ENCODE peak calls at places on chromosome 15, in eight cellular contexts. R is psoas muscle, Y is lung, B is pancreas, C is Peyer's patch, F is uterus, S is tibial artery, W is cardiac muscle cell. T is an unnamed sample.

GRCh38 chr15:79724804-79725203 is 172.0 kb downstream of the MTHFS start:
- DNase-seq in S (no peak), R (no peak), B (no peak), C (no peak), Y (no peak), F (no peak), W (no peak), T (no peak)

GRCh38 chr15:56716334-56716733 is 17.0 kb downstream of the ZNF280D start:
- DNase-seq in R (no peak), W (no peak), Y (no peak), B (no peak), C (no peak), S (no peak), F (no peak), T (no peak)

GRCh38 chr15:93088981-93089854 is at the start of gene RGMA:
- DNase-seq in B (peak; percentile 46), C (no peak), R (peak; percentile 86), F (peak; percentile 38), Y (no peak), S (no peak), W (peak; percentile 58), T (peak; percentile 69)

GRCh38 chr15:40105517-40106202 is 3.0 kb downstream of the BMF start:
- DNase-seq in C (no peak), S (no peak), F (peak; percentile 25), R (no peak), Y (no peak), W (no peak), B (no peak), T (no peak)

GRCh38 chr15:75872400-75872990 is 29.2 kb downstream of the UBE2Q2 start:
- DNase-seq in F (no peak), S (no peak), W (no peak), C (no peak), B (no peak), R (no peak), Y (no peak), T (no peak)

GRCh38 chr15:93033434-93034045 is 55.5 kb downstream of the RGMA start:
- DNase-seq in R (no peak), W (no peak), C (peak; percentile 24), F (peak; percentile 13), Y (no peak), S (peak; percentile 17), B (no peak), T (peak; percentile 11)

GRCh38 chr15:44087578-44088190 is 107.4 kb downstream of the FRMD5 start:
- DNase-seq in C (no peak), R (no peak), F (no peak), B (no peak), Y (no peak), S (no peak), W (no peak), T (no peak)

GRCh38 chr15:72797834-72798233 is 14.3 kb upstream of the ADPGK start:
- DNase-seq in C (no peak), S (no peak), F (no peak), B (no peak), Y (no peak), R (no peak), W (no peak), T (no peak)

GRCh38 chr15:97319316-97319715 is 641.2 kb upstream of the ARRDC4 start:
- DNase-seq in W (no peak), B (no peak), C (no peak), Y (no peak), S (no peak), R (no peak), F (no peak), T (no peak)

GRCh38 chr15:57703387-57703786 is 3.1 kb upstream of the POLR2M start:
- DNase-seq in B (no peak), C (no peak), Y (no peak), F (no peak), S (no peak), W (no peak), R (no peak), T (no peak)

GRCh38 chr15:59722451-59722850 is 33.3 kb upstream of the BNIP2 start:
- DNase-seq in C (no peak), R (no peak), B (no peak), S (no peak), W (no peak), F (no peak), Y (peak; percentile 1), T (no peak)

GRCh38 chr15:48627260-48627969 is 18.1 kb downstream of the FBN1 start:
- DNase-seq in S (no peak), W (no peak), C (no peak), B (no peak), R (no peak), F (no peak), Y (no peak), T (no peak)

GRCh38 chr15:73389971-73390544 is 21.3 kb upstream of the HCN4 start:
- DNase-seq in S (no peak), Y (no peak), C (no peak), F (no peak), R (no peak), B (no peak), W (no peak), T (no peak)

GRCh38 chr15:60875681-60876080 is 353.4 kb downstream of the RORA start:
- DNase-seq in Y (no peak), B (no peak), R (no peak), C (no peak), F (no peak), W (no peak), S (no peak), T (no peak)

GRCh38 chr15:95162069-95162468 is 930.7 kb downstream of the MCTP2 start:
- DNase-seq in R (no peak), C (no peak), F (no peak), B (no peak), S (peak; percentile 21), W (no peak), Y (no peak), T (no peak)

GRCh38 chr15:95160316-95160715 is 929.0 kb downstream of the MCTP2 start:
- DNase-seq in R (no peak), F (no peak), W (no peak), Y (no peak), S (no peak), B (no peak), C (no peak), T (no peak)

GRCh38 chr15:95162967-95163531 is 931.7 kb downstream of the MCTP2 start:
- DNase-seq in W (no peak), R (no peak), Y (no peak), C (no peak), F (peak; percentile 48), B (no peak), S (peak; percentile 56), T (no peak)

DNA sequence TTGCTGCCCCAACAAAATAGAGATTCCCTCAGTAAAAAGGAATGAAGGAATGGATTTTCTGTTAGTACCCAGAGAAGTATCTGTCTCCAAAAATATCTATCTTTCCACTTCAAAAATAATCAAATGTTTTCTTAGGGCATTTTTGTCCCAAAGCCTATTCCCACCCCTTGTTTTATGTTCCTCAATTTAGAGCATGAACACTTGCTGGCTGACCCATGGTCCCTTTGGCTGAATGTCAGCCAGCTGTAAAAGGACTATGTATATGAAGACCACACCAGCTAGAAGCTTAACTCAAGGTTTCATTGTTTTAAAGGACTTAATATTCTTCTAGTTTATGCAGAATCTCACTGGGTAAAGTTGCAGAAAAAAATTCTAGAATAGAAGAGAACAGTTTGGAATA is 931.2 kb downstream of the MCTP2 start:
- DNase-seq in S (peak; percentile 23), W (no peak), Y (no peak), C (no peak), R (no peak), B (no peak), F (no peak), T (no peak)
- H3K27ac ChIP-seq in S (peak overlapping the region; percentile 66), W (no peak overlapping the region), Y (no peak overlapping the region), C (no peak overlapping the region), R (no peak overlapping the region), B (no peak overlapping the region), F (peak overlapping the region; percentile 63), T (no peak overlapping the region)

DNA sequence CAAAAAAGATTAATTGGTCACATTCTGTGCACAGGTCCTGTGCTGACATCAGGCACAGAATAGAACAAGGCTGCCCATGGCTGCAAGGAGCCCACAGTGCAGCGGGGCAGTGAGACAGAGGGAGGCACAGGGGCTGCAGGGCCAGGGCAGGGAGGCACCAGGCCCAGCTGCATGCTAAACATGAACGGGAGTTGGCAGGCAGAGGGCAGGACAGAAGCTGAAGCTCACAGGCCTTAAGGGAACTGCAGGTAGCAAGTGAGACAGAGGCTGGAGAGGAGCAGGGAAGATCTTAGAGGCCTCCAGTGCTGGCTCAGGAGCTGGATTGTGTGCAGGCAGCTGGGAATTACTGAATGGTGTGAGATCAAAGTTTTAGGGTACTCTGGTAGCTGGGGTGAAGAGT is 26.2 kb downstream of the IDH3A start:
- DNase-seq in F (no peak), B (no peak), W (no peak), R (no peak), S (no peak), Y (no peak), C (no peak), T (no peak)
- H3K36me3 ChIP-seq in F (no peaks in the 10 kb centered on the region), B (no peaks in the 10 kb centered on the region), W (peaks cover 15% of the 10 kb centered on the region), R (peaks cover 32% of the 10 kb centered on the region), S (peaks cover 33% of the 10 kb centered on the region), Y (peaks cover 14% of the 10 kb centered on the region), C (peaks cover 26% of the 10 kb centered on the region), T (no peaks in the 10 kb centered on the region)

DNA sequence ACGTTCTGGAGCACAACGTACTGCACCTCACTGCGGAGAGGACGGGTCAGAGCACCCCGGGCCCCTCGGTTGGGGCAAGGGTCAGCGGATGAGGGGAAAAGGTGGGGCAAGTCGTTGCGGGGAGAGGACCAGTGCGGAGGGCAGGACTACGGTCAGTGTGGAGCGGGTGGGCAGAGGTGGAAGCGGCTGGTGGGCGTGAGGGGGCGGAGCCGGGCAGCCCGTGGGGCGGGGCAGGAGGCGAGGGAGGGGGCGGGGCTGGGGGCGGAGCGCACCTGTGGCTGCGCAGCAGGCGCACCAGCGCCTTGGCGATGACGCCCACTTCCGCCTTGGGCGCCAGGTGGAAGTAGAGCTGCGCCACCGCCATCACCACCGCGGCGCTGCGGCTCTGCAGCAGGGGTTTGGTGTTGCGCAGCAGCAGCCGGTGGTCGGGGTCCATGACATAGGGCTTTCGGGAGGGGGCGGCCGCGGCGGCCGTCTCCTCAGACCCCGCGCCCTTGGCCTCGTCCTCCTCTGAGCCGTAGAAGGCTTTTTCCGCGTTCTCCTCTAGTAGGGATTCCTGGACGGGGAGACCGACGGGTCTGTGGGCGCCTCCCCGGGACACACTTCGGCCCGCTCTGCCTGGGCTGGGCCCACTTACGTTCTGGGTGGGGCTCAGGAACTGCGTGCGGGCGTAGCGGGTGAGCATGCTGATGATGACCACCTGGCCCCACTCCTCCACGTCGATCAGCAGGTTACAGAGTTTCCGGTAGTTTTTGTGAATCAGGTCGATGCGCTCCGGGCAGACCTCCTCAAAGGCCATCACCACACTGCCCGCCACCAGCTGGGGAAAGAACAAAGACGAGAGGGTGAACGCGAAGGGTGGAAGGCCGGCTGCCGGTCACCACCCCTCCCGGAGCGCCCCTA is 29.2 kb downstream of the AP3B2 start:
- DNase-seq in S (no peak), B (peak; percentile 94), C (peak; percentile 88), W (peak; percentile 86), Y (peak; percentile 73), R (peak; percentile 59), F (no peak), T (peak; percentile 82)
- TF ChIP-seq CTCF in S (no peak), B (no peak), C (no peak), W (no peak), Y (no peak), R (no peak), F (no peak), T (no peak)

DNA sequence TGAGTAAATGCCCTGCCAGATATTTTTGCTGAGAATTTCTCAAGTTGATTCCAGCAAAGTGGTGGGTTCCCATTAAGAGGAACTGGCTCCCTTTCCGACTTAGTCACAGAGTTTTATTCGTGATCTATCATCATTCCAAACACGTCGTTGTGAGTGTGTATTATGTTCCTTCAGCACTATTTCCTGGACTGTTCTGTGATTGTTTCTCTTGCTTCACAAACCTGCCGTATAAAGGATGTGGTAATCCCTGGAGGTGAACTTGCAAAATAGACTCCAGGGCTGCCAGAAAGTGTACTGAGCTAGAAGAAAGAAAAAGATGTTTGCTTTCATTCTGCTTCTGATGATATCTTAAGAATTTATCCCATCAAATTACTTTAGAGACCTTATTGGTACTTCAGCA is 14.5 kb upstream of the CAPN3 start:
- DNase-seq in C (no peak), Y (no peak), B (no peak), S (peak; percentile 29), R (no peak), F (peak; percentile 17), W (no peak), T (no peak)
- H3K27ac ChIP-seq in C (no peak overlapping the region), Y (no peak overlapping the region), B (no peak overlapping the region), S (no peak overlapping the region), R (peak overlapping the region; percentile 80), F (no peak overlapping the region), W (peak overlapping the region; percentile 79), T (peak overlapping the region; percentile 9)